ENCODE peak calls at places on chromosome 9, in five cellular contexts. One of them, this sample, is unnamed.

GRCh38 chr9:79896390-79896789 is 324.6 kb downstream of the TLE4 start:
- DNase-seq in kidney: no peak
- DNase-seq in mammary epithelial cell: peak; percentile 16
- DNase-seq in brain microvascular endothelial cell: no peak
- DNase-seq in WTC11: no peak
- DNase-seq in this sample: no peak

GRCh38 chr9:79346350-79347020 is 225.3 kb upstream of the TLE4 start:
- DNase-seq in kidney: no peak
- DNase-seq in mammary epithelial cell: no peak
- DNase-seq in brain microvascular endothelial cell: peak; percentile 22
- DNase-seq in WTC11: no peak
- DNase-seq in this sample: no peak

GRCh38 chr9:5630038-5630507 is 1.2 kb downstream of the RIC1 start:
- DNase-seq in brain microvascular endothelial cell: peak; percentile 28
- DNase-seq in WTC11: no peak
- DNase-seq in mammary epithelial cell: peak; percentile 53
- DNase-seq in kidney: no peak
- DNase-seq in this sample: no peak

GRCh38 chr9:122119721-122120120 is 26.6 kb upstream of the TTLL11 start:
- DNase-seq in brain microvascular endothelial cell: no peak
- DNase-seq in WTC11: no peak
- DNase-seq in kidney: no peak
- DNase-seq in mammary epithelial cell: no peak
- DNase-seq in this sample: no peak

GRCh38 chr9:100355561-100355960 is 2.8 kb upstream of the TEX10 start:
- DNase-seq in WTC11: no peak
- DNase-seq in mammary epithelial cell: no peak
- DNase-seq in brain microvascular endothelial cell: no peak
- DNase-seq in kidney: no peak
- DNase-seq in this sample: no peak

GRCh38 chr9:95481000-95481399 is 35.8 kb downstream of the PTCH1 start:
- DNase-seq in brain microvascular endothelial cell: no peak
- DNase-seq in mammary epithelial cell: no peak
- DNase-seq in WTC11: no peak
- DNase-seq in kidney: no peak
- DNase-seq in this sample: no peak

GRCh38 chr9:103397868-103398600 is 402.9 kb downstream of the CYLC2 start:
- DNase-seq in WTC11: peak; percentile 69
- DNase-seq in kidney: no peak
- DNase-seq in mammary epithelial cell: peak; percentile 58
- DNase-seq in brain microvascular endothelial cell: peak; percentile 76
- DNase-seq in this sample: peak; percentile 59

GRCh38 chr9:93058357-93059096 is at the start of gene SUSD3:
- DNase-seq in brain microvascular endothelial cell: no peak
- DNase-seq in kidney: peak; percentile 95
- DNase-seq in WTC11: peak; percentile 89
- DNase-seq in mammary epithelial cell: no peak
- DNase-seq in this sample: peak; percentile 86

GRCh38 chr9:131443648-131444047 is 49.8 kb downstream of the PRRC2B start:
- DNase-seq in brain microvascular endothelial cell: no peak
- DNase-seq in kidney: no peak
- DNase-seq in WTC11: no peak
- DNase-seq in mammary epithelial cell: no peak
- DNase-seq in this sample: no peak

GRCh38 chr9:660227-660626 is 181.3 kb upstream of the DMRT1 start:
- DNase-seq in WTC11: no peak
- DNase-seq in mammary epithelial cell: no peak
- DNase-seq in brain microvascular endothelial cell: no peak
- DNase-seq in kidney: no peak
- DNase-seq in this sample: no peak

GRCh38 chr9:104232781-104233341 is 138.8 kb downstream of the SMC2 start:
- DNase-seq in brain microvascular endothelial cell: peak; percentile 87
- DNase-seq in WTC11: no peak
- DNase-seq in mammary epithelial cell: peak; percentile 98
- DNase-seq in kidney: no peak
- DNase-seq in this sample: no peak

GRCh38 chr9:100324594-100325200 is 28.0 kb downstream of the TEX10 start:
- DNase-seq in mammary epithelial cell: no peak
- DNase-seq in WTC11: no peak
- DNase-seq in kidney: no peak
- DNase-seq in brain microvascular endothelial cell: no peak
- DNase-seq in this sample: no peak

GRCh38 chr9:128192601-128193371 is 1.4 kb upstream of the CIZ1 start:
- DNase-seq in kidney: peak; percentile 96
- DNase-seq in WTC11: peak; percentile 30
- DNase-seq in brain microvascular endothelial cell: peak; percentile 68
- DNase-seq in mammary epithelial cell: peak; percentile 89
- DNase-seq in this sample: no peak
- TF ChIP-seq CTCF in kidney: peak; percentile 62
- TF ChIP-seq CTCF in WTC11: no peak
- TF ChIP-seq CTCF in brain microvascular endothelial cell: no peak
- TF ChIP-seq CTCF in mammary epithelial cell: peak; percentile 4
- TF ChIP-seq CTCF in this sample: no peak

GRCh38 chr9:128203842-128204551 is 818 bp downstream of the DNM1 start:
- DNase-seq in WTC11: peak; percentile 55
- DNase-seq in mammary epithelial cell: peak; percentile 8
- DNase-seq in brain microvascular endothelial cell: no peak
- DNase-seq in kidney: no peak
- DNase-seq in this sample: peak; percentile 53

GRCh38 chr9:128202648-128203023 is 543 bp upstream of the DNM1 start:
- DNase-seq in kidney: no peak
- DNase-seq in WTC11: no peak
- DNase-seq in brain microvascular endothelial cell: no peak
- DNase-seq in mammary epithelial cell: no peak
- DNase-seq in this sample: no peak

GRCh38 chr9:128203024-128203841 is at the start of gene DNM1:
- DNase-seq in kidney: peak; percentile 82
- DNase-seq in WTC11: peak; percentile 73
- DNase-seq in mammary epithelial cell: peak; percentile 38
- DNase-seq in brain microvascular endothelial cell: no peak
- DNase-seq in this sample: peak; percentile 79

GRCh38 chr9:128204858-128205257 is 1.7 kb downstream of the DNM1 start:
- DNase-seq in WTC11: no peak
- DNase-seq in mammary epithelial cell: no peak
- DNase-seq in brain microvascular endothelial cell: no peak
- DNase-seq in kidney: no peak
- DNase-seq in this sample: no peak

DNA sequence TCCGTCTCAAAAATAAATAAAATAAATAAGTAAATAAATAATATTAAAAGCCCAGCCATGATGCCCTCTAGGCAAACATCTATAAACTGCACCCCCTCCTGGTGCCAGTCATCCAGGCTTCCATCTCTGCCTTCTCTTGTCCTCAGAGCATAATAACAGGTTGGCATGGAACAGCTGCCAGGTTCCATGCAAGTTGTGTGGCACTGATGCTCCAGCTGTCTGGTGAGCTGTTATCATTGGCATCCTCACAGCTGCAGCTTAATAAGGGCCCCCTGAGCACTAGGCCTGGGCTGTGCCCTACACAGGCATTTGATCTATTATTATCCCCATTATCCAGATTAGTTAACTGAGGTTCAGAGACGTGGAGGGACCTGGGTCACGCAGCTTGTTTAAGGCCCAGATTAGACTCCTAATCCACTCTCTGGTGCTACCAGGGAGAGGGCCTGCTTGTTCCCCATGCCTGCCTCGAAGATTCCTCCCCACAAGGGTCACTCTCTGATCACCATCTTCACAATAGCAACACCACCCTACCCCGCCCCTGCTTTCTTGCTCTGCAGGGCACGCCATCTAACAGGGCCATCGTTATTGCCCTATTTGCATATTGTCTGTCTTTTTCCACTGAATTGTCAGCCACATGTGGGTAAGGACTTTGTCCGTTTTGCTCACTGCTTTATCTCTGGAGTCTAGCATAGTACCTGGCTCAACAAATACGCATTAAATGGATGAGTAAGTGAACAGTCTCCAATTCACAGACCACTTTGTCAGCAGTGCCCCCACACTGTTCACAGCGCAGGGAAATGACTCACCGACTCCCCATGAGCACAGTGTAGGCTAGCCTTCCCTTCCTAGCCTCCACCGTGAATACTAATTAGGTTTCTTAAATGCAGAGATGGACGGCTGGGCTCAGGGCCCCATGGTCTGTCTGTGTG is 1.5 kb upstream of the DNM1 start:
- DNase-seq in mammary epithelial cell: no peak
- DNase-seq in kidney: no peak
- DNase-seq in brain microvascular endothelial cell: peak; percentile 72
- DNase-seq in WTC11: no peak
- DNase-seq in this sample: no peak
- TF ChIP-seq CTCF in mammary epithelial cell: no peak
- TF ChIP-seq CTCF in kidney: no peak
- TF ChIP-seq CTCF in brain microvascular endothelial cell: no peak
- TF ChIP-seq CTCF in WTC11: no peak
- TF ChIP-seq CTCF in this sample: no peak

DNA sequence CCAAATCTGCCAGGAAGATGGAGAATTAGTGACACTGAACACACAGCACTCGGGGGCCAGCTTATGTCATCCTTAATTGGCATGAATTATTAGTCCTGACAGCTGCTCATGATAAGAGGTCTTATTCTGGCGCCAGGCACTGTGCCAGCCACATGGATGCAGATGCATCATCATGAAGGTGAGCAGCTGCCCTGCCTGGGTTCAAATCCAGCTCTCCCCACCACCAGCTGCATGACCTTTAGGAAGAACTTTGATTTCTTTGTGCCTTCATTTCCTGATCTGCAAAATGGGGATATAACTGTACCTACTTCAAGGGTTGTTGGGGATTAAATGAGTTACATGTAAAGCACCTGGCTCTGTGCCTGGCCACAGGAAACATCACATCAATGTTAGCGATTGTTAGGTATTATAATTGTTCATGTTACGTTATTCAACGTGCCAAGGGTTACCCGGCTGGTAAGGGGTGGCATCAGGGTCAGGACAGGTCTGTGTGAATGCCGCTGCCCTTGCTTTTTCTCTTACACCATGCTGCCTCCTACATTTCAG is 5.7 kb downstream of the ANKS6 start:
- DNase-seq in mammary epithelial cell: no peak
- DNase-seq in brain microvascular endothelial cell: no peak
- DNase-seq in kidney: no peak
- DNase-seq in WTC11: no peak
- DNase-seq in this sample: no peak
- TF ChIP-seq CTCF in mammary epithelial cell: no peak
- TF ChIP-seq CTCF in brain microvascular endothelial cell: no peak
- TF ChIP-seq CTCF in kidney: no peak
- TF ChIP-seq CTCF in WTC11: no peak
- TF ChIP-seq CTCF in this sample: no peak

GRCh38 chr9:124209279-124209678 is 48.5 kb upstream of the NEK6 start:
- DNase-seq in WTC11: peak; percentile 63
- DNase-seq in brain microvascular endothelial cell: no peak
- DNase-seq in kidney: no peak
- DNase-seq in mammary epithelial cell: no peak
- DNase-seq in this sample: no peak
- TF ChIP-seq CTCF in WTC11: no peak
- TF ChIP-seq CTCF in brain microvascular endothelial cell: no peak
- TF ChIP-seq CTCF in kidney: no peak
- TF ChIP-seq CTCF in mammary epithelial cell: no peak
- TF ChIP-seq CTCF in this sample: no peak

GRCh38 chr9:127437497-127438264 is 13.5 kb downstream of the ZNF79 start:
- DNase-seq in kidney: no peak
- DNase-seq in WTC11: no peak
- DNase-seq in mammary epithelial cell: no peak
- DNase-seq in brain microvascular endothelial cell: no peak
- DNase-seq in this sample: no peak
- TF ChIP-seq CTCF in kidney: no peak
- TF ChIP-seq CTCF in WTC11: no peak
- TF ChIP-seq CTCF in mammary epithelial cell: peak; percentile 8
- TF ChIP-seq CTCF in brain microvascular endothelial cell: peak; percentile 37
- TF ChIP-seq CTCF in this sample: no peak

DNA sequence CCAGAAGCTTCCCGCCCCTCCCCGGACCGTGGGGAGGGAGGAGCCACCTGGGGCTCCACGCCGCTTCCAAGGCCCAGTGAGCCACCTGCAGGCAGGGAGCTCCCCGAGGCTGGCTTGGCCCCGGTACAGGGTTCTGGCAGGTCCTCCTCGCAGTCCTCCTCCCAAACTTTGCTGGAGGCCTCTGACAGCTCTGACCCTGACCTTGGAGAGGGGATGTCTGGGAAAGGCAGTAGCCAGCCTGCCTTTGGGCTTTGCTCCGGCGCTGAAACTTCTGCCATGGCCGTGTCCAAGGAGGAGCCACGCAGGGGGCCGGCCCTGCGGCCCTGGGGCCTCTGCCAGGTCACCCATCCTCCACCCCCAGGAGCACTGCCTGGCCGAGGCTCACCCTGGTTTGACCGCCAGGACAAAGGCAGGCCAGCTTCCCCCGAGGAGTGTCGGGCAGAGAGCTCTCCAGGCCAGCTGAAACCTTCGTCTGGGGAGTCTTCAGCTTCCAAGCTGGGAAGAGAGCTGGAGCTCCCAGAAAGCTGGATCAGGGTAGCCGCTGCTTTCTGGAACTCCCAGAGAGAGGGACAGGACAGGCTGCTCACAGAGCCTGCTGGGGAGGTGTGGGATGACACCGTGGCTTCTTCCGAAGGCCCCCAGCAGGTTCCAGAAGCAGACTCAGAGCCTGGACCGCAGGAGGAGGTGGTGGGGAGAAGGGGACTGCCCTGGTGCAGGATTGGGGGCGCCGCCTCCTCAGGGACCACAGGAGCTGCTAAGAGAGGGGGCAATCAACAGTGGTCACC is 9.0 kb upstream of the QSOX2 start:
- DNase-seq in WTC11: no peak
- DNase-seq in kidney: peak; percentile 66
- DNase-seq in mammary epithelial cell: no peak
- DNase-seq in brain microvascular endothelial cell: no peak
- DNase-seq in this sample: no peak
- TF ChIP-seq CTCF in WTC11: no peak
- TF ChIP-seq CTCF in kidney: no peak
- TF ChIP-seq CTCF in mammary epithelial cell: no peak
- TF ChIP-seq CTCF in brain microvascular endothelial cell: peak; percentile 21
- TF ChIP-seq CTCF in this sample: no peak

DNA sequence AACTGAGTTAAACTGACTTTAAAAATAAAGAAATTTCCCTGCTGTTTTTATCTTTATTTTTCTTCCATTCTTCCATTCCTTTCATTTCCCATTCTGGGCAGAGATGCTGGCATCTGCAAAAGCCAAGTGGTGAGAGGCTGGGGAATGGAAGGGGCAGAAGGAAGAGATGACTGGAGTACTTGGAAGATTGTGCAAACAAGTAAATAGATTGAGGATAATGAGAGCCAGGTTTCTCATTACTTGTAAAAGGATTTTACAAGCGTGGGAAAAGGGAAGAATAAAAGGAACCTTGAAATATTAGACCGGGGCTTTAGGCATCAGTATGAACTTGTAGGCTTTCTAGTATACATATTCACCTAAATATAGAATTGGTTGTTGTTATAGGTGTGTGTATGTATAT is 341.2 kb downstream of the CAAP1 start:
- DNase-seq in mammary epithelial cell: no peak
- DNase-seq in kidney: no peak
- DNase-seq in brain microvascular endothelial cell: no peak
- DNase-seq in WTC11: no peak
- DNase-seq in this sample: no peak
- TF ChIP-seq CTCF in mammary epithelial cell: no peak
- TF ChIP-seq CTCF in kidney: no peak
- TF ChIP-seq CTCF in brain microvascular endothelial cell: no peak
- TF ChIP-seq CTCF in WTC11: no peak
- TF ChIP-seq CTCF in this sample: no peak

This sample was measured in nephron progenitor cell.